ENCODE peak calls at places on chromosomes 16 and 17, in seven cellular contexts. E is NB4, H is WTC11, V is A549, G is HCT116, K is K562, C is HepG2. N is an unnamed sample.

GRCh38 chr16:4351880-4352279 is 759 bp upstream of the PAM16 start:
- DNase-seq in E (no peak), H (no peak), V (no peak), G (no peak), K (no peak), C (peak), N (no peak)

GRCh38 chr17:81673561-81674258 is 7.2 kb downstream of the CCDC137 start:
- DNase-seq in E (no peak), H (no peak), V (no peak), G (no peak), K (no peak), C (no peak), N (no peak)

GRCh38 chr17:48100591-48101011 is 677 bp downstream of the CBX1 start:
- DNase-seq in E (no peak), H (peak), V (peak), G (peak), K (peak), C (peak), N (no peak)

GRCh38 chr17:78414178-78415162 is 36.0 kb downstream of the PGS1 start:
- DNase-seq in E (no peak), H (no peak), V (no peak), G (no peak), K (no peak), C (no peak), N (no peak)

GRCh38 chr16:58815188-58815888 is 81.2 kb upstream of the GOT2 start:
- DNase-seq in E (no peak), H (no peak), V (peak), G (no peak), K (no peak), C (no peak), N (no peak)

GRCh38 chr17:40598928-40599627 is 33.8 kb upstream of the CCR7 start:
- DNase-seq in E (peak), H (no peak), V (no peak), G (no peak), K (no peak), C (no peak), N (no peak)

GRCh38 chr17:38415250-38416194 is 12.7 kb upstream of the ARHGAP23 start:
- DNase-seq in E (peak), H (peak), V (peak), G (peak), K (no peak), C (peak), N (no peak)

GRCh38 chr17:1797323-1797722 is 32.4 kb downstream of the SMYD4 start:
- DNase-seq in E (no peak), H (no peak), V (no peak), G (no peak), K (peak), C (no peak), N (no peak)

GRCh38 chr17:2289878-2290478 is 13.6 kb downstream of the SMG6 start:
- DNase-seq in E (no peak), H (no peak), V (no peak), G (no peak), K (no peak), C (no peak), N (no peak)

GRCh38 chr16:20911361-20911760 is 10.8 kb downstream of the LYRM1 start:
- DNase-seq in E (no peak), H (no peak), V (no peak), G (no peak), K (no peak), C (no peak), N (peak)

GRCh38 chr17:17859909-17860760 is 23.3 kb upstream of the SREBF1 start:
- DNase-seq in E (peak), H (peak), V (peak), G (no peak), K (peak), C (peak), N (peak)

GRCh38 chr17:82702161-82702932 is 3.8 kb upstream of the RAB40B start:
- DNase-seq in E (no peak), H (no peak), V (peak), G (no peak), K (no peak), C (no peak), N (no peak)

GRCh38 chr16:67979955-67980678 is at the start of gene DPEP3:
- DNase-seq in E (no peak), H (peak), V (no peak), G (no peak), K (no peak), C (no peak), N (no peak)

GRCh38 chr17:66459811-66460270 is 157.4 kb downstream of the PRKCA start:
- DNase-seq in E (peak), H (no peak), V (peak), G (peak), K (no peak), C (peak), N (peak)

GRCh38 chr17:82889496-82890338 is 49.9 kb upstream of the ZNF750 start:
- DNase-seq in E (no peak), H (no peak), V (no peak), G (peak), K (no peak), C (peak), N (no peak)

GRCh38 chr16:27230562-27230991 is 27.3 kb downstream of the KDM8 start:
- DNase-seq in E (peak), H (peak), V (no peak), G (no peak), K (no peak), C (no peak), N (no peak)

GRCh38 chr16:3145660-3146059 is 10.8 kb downstream of the ZNF213 start:
- DNase-seq in E (no peak), H (no peak), V (no peak), G (no peak), K (no peak), C (no peak), N (no peak)

GRCh38 chr17:2172447-2172938 is 117.6 kb downstream of the HIC1 start:
- DNase-seq in E (no peak), H (no peak), V (peak), G (no peak), K (no peak), C (no peak), N (no peak)

GRCh38 chr17:58991718-58992331 is 114.9 kb downstream of the TRIM37 start:
- DNase-seq in E (no peak), H (no peak), V (peak), G (no peak), K (no peak), C (peak), N (no peak)

GRCh38 chr17:7014995-7015586 is 2.7 kb downstream of the RNASEK start:
- DNase-seq in E (peak), H (no peak), V (no peak), G (no peak), K (no peak), C (no peak), N (no peak)

GRCh38 chr17:40843242-40843641 is 20.8 kb upstream of the KRT10 start:
- DNase-seq in E (no peak), H (no peak), V (no peak), G (no peak), K (no peak), C (no peak), N (no peak)

GRCh38 chr16:85149776-85150175 is 37.5 kb upstream of the CIBAR2 start:
- DNase-seq in E (no peak), H (no peak), V (no peak), G (no peak), K (no peak), C (no peak), N (no peak)

GRCh38 chr17:67514998-67515397 is 137.9 kb downstream of the PITPNC1 start:
- DNase-seq in E (no peak), H (no peak), V (no peak), G (no peak), K (no peak), C (no peak), N (no peak)

GRCh38 chr17:7843536-7844291 is 9.7 kb downstream of the KDM6B start:
- DNase-seq in E (peak), H (peak), V (peak), G (no peak), K (peak), C (peak), N (peak)

GRCh38 chr16:15518412-15519351 is 84.3 kb downstream of the BMERB1 start:
- DNase-seq in E (no peak), H (no peak), V (peak), G (no peak), K (no peak), C (no peak), N (peak)

GRCh38 chr16:88303890-88304819 is 78.6 kb upstream of the ZNF469 start:
- DNase-seq in E (no peak), H (no peak), V (no peak), G (no peak), K (peak), C (peak), N (no peak)

GRCh38 chr16:56108724-56109123 is 82.6 kb upstream of the GNAO1 start:
- DNase-seq in E (no peak), H (no peak), V (no peak), G (no peak), K (no peak), C (no peak), N (no peak)

GRCh38 chr16:56246051-56246817 is 54.9 kb downstream of the GNAO1 start:
- DNase-seq in E (no peak), H (no peak), V (peak), G (no peak), K (no peak), C (peak), N (no peak)

GRCh38 chr17:49180303-49180702 is 30.1 kb downstream of the GNGT2 start:
- DNase-seq in E (peak), H (peak), V (peak), G (peak), K (peak), C (peak), N (peak)

GRCh38 chr16:85908444-85908843 is 9.5 kb downstream of the IRF8 start:
- DNase-seq in E (peak), H (no peak), V (no peak), G (no peak), K (no peak), C (no peak), N (no peak)

GRCh38 chr17:15469260-15469659 is 1.8 kb upstream of the CDRT4 start:
- DNase-seq in E (no peak), H (no peak), V (no peak), G (no peak), K (no peak), C (no peak), N (peak)
- TF ChIP-seq MAX in E (no peak), H (no peak), V (no peak), G (no peak), K (no peak), C (no peak), N (no peak)

GRCh38 chr17:50210249-50211225 is 9.1 kb upstream of the COL1A1 start:
- DNase-seq in E (peak), H (peak), V (peak), G (no peak), K (peak), C (peak), N (peak)
- TF ChIP-seq MAX in E (no peak), H (peak), V (peak), G (no peak), K (no peak), C (no peak), N (no peak)

GRCh38 chr16:1708083-1708767 is 2.2 kb downstream of the MAPK8IP3 start:
- DNase-seq in E (no peak), H (no peak), V (no peak), G (no peak), K (no peak), C (no peak), N (no peak)

GRCh38 chr16:1705688-1706385 is at the start of gene MAPK8IP3:
- DNase-seq in E (peak), H (peak), V (peak), G (peak), K (peak), C (peak), N (peak)

GRCh38 chr16:1707193-1707790 is 1.3 kb downstream of the MAPK8IP3 start:
- DNase-seq in E (no peak), H (peak), V (no peak), G (no peak), K (peak), C (peak), N (peak)

GRCh38 chr16:1708768-1709180 is 2.8 kb downstream of the MAPK8IP3 start:
- DNase-seq in E (no peak), H (no peak), V (no peak), G (no peak), K (peak), C (no peak), N (no peak)

GRCh38 chr16:1706386-1707192 is 594 bp downstream of the MAPK8IP3 start:
- DNase-seq in E (peak), H (peak), V (no peak), G (no peak), K (peak), C (no peak), N (no peak)
- TF ChIP-seq MAX in E (peak), H (no peak), V (no peak), G (no peak), K (peak), C (no peak), N (no peak)

GRCh38 chr16:12315330-12316138 is 339.0 kb downstream of the SNX29 start:
- DNase-seq in E (no peak), H (no peak), V (peak), G (no peak), K (no peak), C (peak), N (no peak)
- TF ChIP-seq MAX in E (no peak), H (no peak), V (no peak), G (no peak), K (no peak), C (peak), N (no peak)

GRCh38 chr17:79799174-79799537 is 2.3 kb upstream of the CBX8 start:
- DNase-seq in E (no peak), H (peak), V (no peak), G (no peak), K (no peak), C (no peak), N (no peak)

GRCh38 chr17:79799538-79800324 is 2.9 kb upstream of the CBX8 start:
- DNase-seq in E (peak), H (no peak), V (no peak), G (no peak), K (no peak), C (no peak), N (no peak)

GRCh38 chr17:79801156-79802038 is 4.5 kb upstream of the CBX8 start:
- DNase-seq in E (peak), H (peak), V (no peak), G (peak), K (no peak), C (no peak), N (no peak)

GRCh38 chr17:79802039-79802735 is 5.3 kb upstream of the CBX8 start:
- DNase-seq in E (no peak), H (no peak), V (no peak), G (no peak), K (no peak), C (no peak), N (no peak)

DNA sequence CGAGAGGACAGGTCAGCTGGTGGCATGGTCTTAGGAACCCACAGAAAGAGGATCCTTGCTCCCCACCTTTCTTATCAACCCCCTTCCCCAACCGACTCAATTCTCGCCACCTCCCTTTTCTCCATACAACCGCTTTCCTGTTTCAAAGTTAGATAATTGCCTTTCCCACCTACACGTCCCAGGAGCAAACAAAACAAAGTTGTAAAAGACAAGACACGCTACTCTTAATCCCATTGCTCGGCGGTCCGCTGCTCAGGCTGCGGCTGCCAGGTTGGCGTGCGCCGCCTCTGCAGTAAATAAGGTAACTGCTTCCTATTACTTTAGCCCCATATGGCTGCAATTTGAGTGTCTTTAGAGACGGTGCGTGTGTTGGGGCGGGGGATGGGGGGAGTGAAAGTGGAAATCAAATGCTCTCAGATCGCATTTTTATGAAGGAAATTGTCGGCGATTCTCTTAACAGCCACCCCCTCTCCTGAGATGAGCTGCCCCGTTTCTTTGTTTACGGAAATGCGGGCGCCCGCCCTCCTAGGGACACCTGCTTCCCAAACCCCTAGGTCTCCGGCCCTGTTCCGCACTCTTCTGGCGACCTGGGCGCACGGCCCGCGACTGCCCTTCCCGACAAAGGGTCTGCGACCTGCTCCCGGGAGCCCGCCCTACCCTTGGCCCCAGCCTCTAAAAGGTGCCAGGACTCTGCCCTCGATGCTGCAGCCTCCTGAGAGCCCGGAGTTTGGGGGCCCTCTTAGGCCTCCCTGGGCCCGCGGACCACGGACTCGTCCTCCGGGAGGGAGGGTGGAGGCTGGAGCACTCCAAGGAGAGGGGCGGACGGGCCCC is 3.7 kb upstream of the CBX8 start:
- DNase-seq in E (peak), H (peak), V (no peak), G (peak), K (no peak), C (no peak), N (no peak)
- TF ChIP-seq MAX in E (peak), H (no peak), V (no peak), G (peak), K (no peak), C (no peak), N (no peak)